ENCODE peak calls at places on chromosomes 6 and 20, in six cellular contexts. J is heart left ventricle, S is HCT116, H is uterus, A is brain microvascular endothelial cell, Q is thoracic aorta. M is an unnamed sample.

GRCh38 chr6:119791746-119792145 is 442.2 kb upstream of the MAN1A1 start:
- DNase-seq in J (no peak), S (peak; percentile 29), H (no peak), A (no peak), Q (no peak), M (no peak)

GRCh38 chr6:68642081-68642480 is 7.0 kb downstream of the ADGRB3 start:
- DNase-seq in J (no peak), S (no peak), H (no peak), A (no peak), Q (no peak), M (no peak)

GRCh38 chr20:13276945-13277582 is 56.0 kb downstream of the ISM1 start:
- DNase-seq in J (no peak), S (no peak), H (no peak), A (no peak), Q (no peak), M (no peak)

GRCh38 chr6:17497701-17498100 is 102.4 kb upstream of the FAM8A1 start:
- DNase-seq in J (no peak), S (no peak), H (no peak), A (no peak), Q (no peak), M (no peak)

GRCh38 chr20:3667434-3668037 is 4.3 kb upstream of the GFRA4 start:
- DNase-seq in J (no peak), S (no peak), H (no peak), A (no peak), Q (no peak), M (no peak)

GRCh38 chr6:116419069-116419468 is 42.1 kb upstream of the CALHM6 start:
- DNase-seq in J (no peak), S (no peak), H (no peak), A (no peak), Q (no peak), M (no peak)

GRCh38 chr6:35356391-35356790 is 14.0 kb downstream of the PPARD start:
- DNase-seq in J (no peak), S (no peak), H (no peak), A (no peak), Q (no peak), M (no peak)

GRCh38 chr6:26065952-26066380 is 21.3 kb upstream of the HFE start:
- DNase-seq in J (peak; percentile 57), S (peak; percentile 79), H (peak; percentile 48), A (peak; percentile 79), Q (peak; percentile 14), M (no peak)

GRCh38 chr6:164154588-164154987 is 740.1 kb downstream of the QKI start:
- DNase-seq in J (no peak), S (no peak), H (no peak), A (no peak), Q (no peak), M (no peak)

GRCh38 chr6:121726596-121726995 is 291.1 kb downstream of the GJA1 start:
- DNase-seq in J (no peak), S (no peak), H (no peak), A (no peak), Q (no peak), M (no peak)

GRCh38 chr6:149223934-149224333 is 93.6 kb upstream of the TAB2 start:
- DNase-seq in J (no peak), S (no peak), H (no peak), A (no peak), Q (no peak), M (no peak)

GRCh38 chr6:79797912-79798311 is 149.4 kb downstream of the ELOVL4 start:
- DNase-seq in J (no peak), S (no peak), H (no peak), A (no peak), Q (no peak), M (no peak)

GRCh38 chr20:23404196-23404595 is 17.1 kb downstream of the NAPB start:
- DNase-seq in J (no peak), S (no peak), H (no peak), A (peak; percentile 40), Q (no peak), M (no peak)

GRCh38 chr6:167056370-167056769 is 57.2 kb downstream of the CEP43 start:
- DNase-seq in J (no peak), S (no peak), H (no peak), A (peak; percentile 45), Q (no peak), M (no peak)

GRCh38 chr20:45404438-45404837 is 3.7 kb upstream of the DBNDD2 start:
- DNase-seq in J (no peak), S (no peak), H (no peak), A (no peak), Q (no peak), M (no peak)

GRCh38 chr6:35181933-35182612 is 31.7 kb upstream of the SCUBE3 start:
- DNase-seq in J (no peak), S (peak; percentile 86), H (peak; percentile 31), A (peak; percentile 84), Q (peak; percentile 57), M (no peak)

GRCh38 chr6:15287670-15288069 is 41.8 kb downstream of the JARID2 start:
- DNase-seq in J (no peak), S (no peak), H (no peak), A (no peak), Q (no peak), M (no peak)

GRCh38 chr20:14189794-14190402 is 147.5 kb downstream of the FLRT3 start:
- DNase-seq in J (no peak), S (peak; percentile 31), H (no peak), A (peak; percentile 47), Q (no peak), M (no peak)

GRCh38 chr20:24584538-24585356 is 115.3 kb downstream of the SYNDIG1 start:
- DNase-seq in J (no peak), S (no peak), H (no peak), A (no peak), Q (no peak), M (no peak)

GRCh38 chr20:34894723-34895122 is 18.3 kb downstream of the ACSS2 start:
- DNase-seq in J (no peak), S (no peak), H (no peak), A (no peak), Q (no peak), M (no peak)

GRCh38 chr6:41063884-41064285 is 8.3 kb downstream of the OARD1 start:
- DNase-seq in J (no peak), S (no peak), H (no peak), A (no peak), Q (no peak), M (no peak)

GRCh38 chr6:112626468-112627082 is 279.4 kb downstream of the RFPL4B start:
- DNase-seq in J (no peak), S (no peak), H (no peak), A (peak; percentile 42), Q (no peak), M (no peak)

GRCh38 chr20:57586943-57587277 is 26.0 kb downstream of the PCK1 start:
- DNase-seq in J (no peak), S (no peak), H (no peak), A (no peak), Q (no peak), M (no peak)

GRCh38 chr20:63737940-63738686 is 1.5 kb upstream of the SLC2A4RG start:
- DNase-seq in J (peak; percentile 30), S (no peak), H (no peak), A (no peak), Q (no peak), M (peak; percentile 78)

GRCh38 chr6:113763883-113764282 is 93.3 kb upstream of the MARCKS start:
- DNase-seq in J (no peak), S (peak; percentile 22), H (no peak), A (peak; percentile 45), Q (no peak), M (no peak)

GRCh38 chr20:47174844-47175243 is 181.7 kb downstream of the ZMYND8 start:
- DNase-seq in J (no peak), S (no peak), H (no peak), A (no peak), Q (no peak), M (no peak)

GRCh38 chr20:47172579-47172978 is 183.9 kb downstream of the ZMYND8 start:
- DNase-seq in J (no peak), S (no peak), H (no peak), A (no peak), Q (no peak), M (no peak)

GRCh38 chr20:47173596-47174216 is 182.8 kb downstream of the ZMYND8 start:
- DNase-seq in J (no peak), S (no peak), H (no peak), A (no peak), Q (no peak), M (no peak)

GRCh38 chr20:47178277-47178676 is 178.2 kb downstream of the ZMYND8 start:
- DNase-seq in J (no peak), S (no peak), H (no peak), A (no peak), Q (no peak), M (no peak)

GRCh38 chr20:47175501-47175900 is 181.0 kb downstream of the ZMYND8 start:
- DNase-seq in J (no peak), S (no peak), H (no peak), A (no peak), Q (no peak), M (no peak)
- H3K27ac ChIP-seq in J (no peak overlapping the region), S (no peak overlapping the region), H (no peak overlapping the region), A (no peak overlapping the region), Q (no peak overlapping the region), M (no peak overlapping the region)

GRCh38 chr6:31271641-31272357 is at the start of gene HLA-C:
- DNase-seq in J (peak; percentile 94), S (peak; percentile 91), H (peak; percentile 92), A (peak; percentile 92), Q (peak; percentile 79), M (peak; percentile 97)
- TF ChIP-seq CTCF in J (no peak), S (no peak), H (no peak), A (peak; percentile 29), Q (no peak), M (no peak)

DNA sequence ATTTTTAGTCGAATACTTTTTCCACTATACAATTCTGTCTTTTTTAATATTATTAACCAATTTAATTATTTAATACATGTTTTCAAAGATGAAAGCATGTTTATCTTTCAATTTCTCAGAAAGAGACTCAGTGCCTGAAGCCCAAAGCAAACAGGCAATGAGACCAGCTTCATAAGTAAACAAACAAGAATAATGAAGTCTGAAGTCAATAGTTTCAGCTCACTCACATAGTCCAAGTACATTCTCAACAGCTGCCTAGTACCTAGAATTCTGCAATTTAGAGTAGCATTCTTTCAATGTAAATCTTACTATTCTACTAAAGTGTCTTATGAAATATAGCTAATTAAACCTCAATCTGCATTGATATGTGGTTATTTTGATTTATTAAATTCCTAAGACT is 626.5 kb upstream of the NRSN1 start:
- DNase-seq in J (no peak), S (no peak), H (no peak), A (no peak), Q (no peak), M (no peak)
- H3K4me3 ChIP-seq in J (no peak overlapping the region), S (no peak overlapping the region), H (no peak overlapping the region), A (no peak overlapping the region), Q (no peak overlapping the region), M (no peak overlapping the region)

DNA sequence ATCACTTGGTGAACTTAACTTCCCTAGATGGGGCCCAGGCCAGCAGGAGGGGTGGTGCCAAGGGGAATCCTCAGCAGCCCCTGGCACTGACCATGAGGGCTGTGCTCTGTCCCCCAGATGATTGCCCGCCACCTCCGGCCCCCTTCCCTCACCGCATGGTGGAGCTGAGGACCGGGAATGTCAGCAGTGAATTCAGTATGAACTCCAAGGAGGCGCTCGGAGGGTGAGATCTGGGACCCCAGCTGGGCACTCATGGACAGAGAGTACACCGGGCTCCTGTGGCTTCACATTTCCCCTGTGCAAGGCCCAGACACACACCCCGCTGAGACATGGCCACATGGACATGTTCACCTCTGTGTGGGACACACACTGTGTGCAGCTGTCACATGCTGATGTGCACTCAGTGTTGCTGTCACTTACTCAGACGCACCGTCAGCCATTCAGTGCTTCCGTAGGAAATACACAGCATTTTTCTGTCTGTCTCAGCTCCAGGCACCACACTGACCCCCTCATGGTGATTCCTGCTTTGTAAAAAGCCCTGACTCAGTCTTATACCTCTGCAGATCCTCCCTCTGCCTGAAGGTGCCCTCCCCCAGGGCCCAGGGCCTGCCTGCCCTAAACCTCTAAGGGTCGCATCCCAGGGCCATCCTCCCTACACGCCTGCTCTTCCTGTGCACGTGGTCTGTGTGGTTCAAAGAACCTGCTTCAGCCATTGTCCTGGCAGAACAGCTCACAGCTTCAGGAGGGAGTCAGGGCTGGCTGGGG is 4.4 kb downstream of the MYLK2 start:
- DNase-seq in J (no peak), S (no peak), H (no peak), A (peak; percentile 46), Q (no peak), M (no peak)
- H3K27ac ChIP-seq in J (no peak overlapping the region), S (no peak overlapping the region), H (no peak overlapping the region), A (no peak overlapping the region), Q (peak overlapping the region; percentile 45), M (peak overlapping the region; percentile 90)

M was measured in coronary artery.